ENCODE peak calls at places on chromosomes 7 and 10, in four cellular contexts. U is K562, F is WTC11, B is GM12878. I is an unnamed sample.

GRCh38 chr7:33959676-33960075 is 54.3 kb downstream of the BMPER start:
- DNase-seq in U (no peak), F (no peak), B (no peak), I (no peak)

GRCh38 chr7:139687980-139688632 is 89.7 kb downstream of the HIPK2 start:
- DNase-seq in U (peak), F (no peak), B (no peak), I (no peak)

GRCh38 chr10:21195149-21195731 is 298.1 kb upstream of the NEBL start:
- DNase-seq in U (no peak), F (no peak), B (no peak), I (no peak)

GRCh38 chr10:86698207-86698940 is 30.1 kb downstream of the LDB3 start:
- DNase-seq in U (no peak), F (no peak), B (no peak), I (peak)

GRCh38 chr7:107891619-107892366 is 810 bp downstream of the DLD start:
- DNase-seq in U (peak), F (no peak), B (no peak), I (no peak)

GRCh38 chr10:7260412-7260900 is 150.4 kb downstream of the SFMBT2 start:
- DNase-seq in U (peak), F (peak), B (peak), I (peak)

GRCh38 chr10:34520084-34520483 is 295.0 kb downstream of the PARD3 start:
- DNase-seq in U (no peak), F (no peak), B (no peak), I (peak)

GRCh38 chr10:1744524-1744923 is 7.2 kb upstream of the ADARB2 start:
- DNase-seq in U (no peak), F (no peak), B (no peak), I (no peak)

GRCh38 chr7:157497744-157498541 is 161.1 kb downstream of the DNAJB6 start:
- DNase-seq in U (no peak), F (no peak), B (no peak), I (no peak)

GRCh38 chr10:88293073-88293472 is 290.0 kb downstream of the RNLS start:
- DNase-seq in U (no peak), F (no peak), B (no peak), I (no peak)

GRCh38 chr7:105003275-105003674 is 10.7 kb upstream of the KMT2E start:
- DNase-seq in U (no peak), F (no peak), B (no peak), I (no peak)

GRCh38 chr10:109029870-109030269 is 893.4 kb downstream of the XPNPEP1 start:
- DNase-seq in U (no peak), F (no peak), B (no peak), I (no peak)

GRCh38 chr7:116354546-116355422 is 144.4 kb downstream of the TES start:
- DNase-seq in U (peak), F (no peak), B (no peak), I (peak)

GRCh38 chr7:116357776-116358670 is 141.5 kb upstream of the CAV2 start:
- DNase-seq in U (no peak), F (no peak), B (no peak), I (no peak)

GRCh38 chr7:116356979-116357378 is 142.6 kb upstream of the CAV2 start:
- DNase-seq in U (no peak), F (no peak), B (no peak), I (no peak)

GRCh38 chr7:116355423-116355765 is 144.1 kb upstream of the CAV2 start:
- DNase-seq in U (no peak), F (no peak), B (no peak), I (no peak)

GRCh38 chr7:116356333-116356965 is 143.1 kb upstream of the CAV2 start:
- DNase-seq in U (no peak), F (no peak), B (no peak), I (no peak)
- TF ChIP-seq NR2C2 in U (no peak), F (no peak), B (no peak), I (no peak)

DNA sequence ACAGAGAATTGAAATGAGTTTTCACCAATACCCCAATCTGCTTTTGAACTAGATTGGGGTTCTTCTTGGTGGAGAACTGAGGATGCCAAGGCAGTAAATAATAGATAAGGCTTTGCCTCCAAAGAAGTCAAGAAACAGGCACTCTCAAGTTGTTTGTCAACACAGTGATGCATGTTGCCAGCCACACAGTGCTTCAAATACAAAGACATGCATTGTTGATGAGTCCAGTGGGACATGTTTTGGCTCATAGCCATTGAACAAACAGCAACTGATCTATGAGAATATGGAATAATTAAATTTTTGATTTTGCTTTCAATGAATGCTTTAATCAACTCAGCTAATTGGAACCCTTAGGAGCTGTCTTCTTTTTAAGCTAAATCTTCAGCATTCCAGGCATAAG is 346.4 kb downstream of the THSD7A start:
- DNase-seq in U (no peak), F (no peak), B (no peak), I (no peak)
- TF ChIP-seq NR2C2 in U (no peak), F (no peak), B (no peak), I (no peak)

GRCh38 chr10:124465777-124466488 is 4.3 kb downstream of the LHPP start:
- DNase-seq in U (no peak), F (no peak), B (no peak), I (no peak)
- TF ChIP-seq NR2C2 in U (no peak), F (no peak), B (no peak), I (no peak)

DNA sequence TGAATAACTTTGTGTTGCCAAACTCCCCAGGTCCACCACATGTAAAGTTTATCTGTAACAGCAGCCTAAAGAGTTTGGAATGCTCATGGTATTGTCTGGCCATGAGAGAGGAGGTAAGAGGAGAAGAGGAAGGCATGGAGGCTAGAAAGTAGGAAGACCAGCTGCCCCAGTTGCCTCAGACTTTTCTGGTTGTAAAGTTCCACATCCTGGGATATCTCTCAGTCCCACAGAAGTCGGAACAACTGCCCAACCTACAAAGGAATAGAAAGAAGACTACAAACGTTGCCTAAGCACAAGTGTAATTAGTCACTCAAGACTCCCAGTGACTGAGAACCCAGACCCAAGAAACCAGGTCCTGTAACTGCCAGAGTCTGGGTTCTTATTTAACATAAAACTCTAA is 47.3 kb downstream of the CREB3L2 start:
- DNase-seq in U (no peak), F (no peak), B (no peak), I (no peak)
- TF ChIP-seq NR2C2 in U (no peak), F (no peak), B (no peak), I (no peak)

GRCh38 chr7:126840869-126841268 is 411.9 kb downstream of the GRM8 start:
- DNase-seq in U (no peak), F (no peak), B (no peak), I (no peak)

GRCh38 chr7:126839624-126840023 is 413.1 kb downstream of the GRM8 start:
- DNase-seq in U (no peak), F (no peak), B (no peak), I (no peak)

GRCh38 chr7:126842451-126842850 is 410.3 kb downstream of the GRM8 start:
- DNase-seq in U (no peak), F (no peak), B (no peak), I (no peak)

GRCh38 chr7:126843883-126844282 is 408.9 kb downstream of the GRM8 start:
- DNase-seq in U (no peak), F (no peak), B (no peak), I (no peak)

DNA sequence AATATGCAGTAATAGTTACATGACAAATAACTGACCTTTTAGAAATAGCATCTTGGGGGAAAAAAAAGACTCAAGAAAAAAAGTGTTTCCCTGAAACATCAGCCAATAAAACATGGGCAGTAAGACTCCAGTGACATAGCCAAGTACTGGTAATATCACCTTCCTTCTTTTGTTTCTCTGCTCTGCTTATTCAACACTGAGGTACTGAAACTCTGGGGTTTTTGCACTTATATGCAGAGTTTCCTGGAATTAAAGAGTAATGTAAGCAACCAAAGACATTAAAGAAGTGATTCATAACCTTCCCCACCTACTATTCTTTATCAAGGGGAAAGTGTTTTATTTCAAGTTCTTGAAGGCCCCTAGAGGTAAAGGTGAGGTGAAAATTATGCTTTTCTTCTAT is 414.5 kb downstream of the GRM8 start:
- DNase-seq in U (no peak), F (no peak), B (no peak), I (no peak)
- TF ChIP-seq NR2C2 in U (no peak), F (no peak), B (no peak), I (no peak)

GRCh38 chr10:117345143-117345542 is 30.1 kb downstream of the PDZD8 start:
- DNase-seq in U (no peak), F (no peak), B (no peak), I (no peak)
- TF ChIP-seq NR2C2 in U (no peak), F (no peak), B (no peak), I (no peak)

DNA sequence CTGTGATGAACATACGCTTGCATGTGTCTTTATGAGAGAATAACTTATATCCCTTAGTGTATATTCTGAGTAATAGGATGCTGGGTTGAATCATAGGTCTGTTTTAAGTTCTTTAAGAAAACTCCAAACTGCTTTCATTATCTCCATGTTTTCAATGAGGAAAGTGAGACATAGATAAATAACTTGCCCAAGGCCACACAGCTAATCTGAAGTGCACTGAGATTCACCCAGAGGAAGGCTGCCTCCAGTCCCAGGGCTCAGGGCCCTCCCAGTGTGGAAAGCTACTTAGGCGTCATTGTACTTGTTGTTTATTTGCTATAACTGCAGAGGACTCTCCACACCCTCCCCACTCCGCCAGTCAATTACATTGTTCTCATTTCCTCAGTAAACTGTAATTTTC is 126.7 kb downstream of the INHBA start:
- DNase-seq in U (no peak), F (no peak), B (no peak), I (no peak)
- TF ChIP-seq NR2C2 in U (no peak), F (no peak), B (no peak), I (no peak)

GRCh38 chr10:95517536-95518454 is 43.4 kb downstream of the SORBS1 start:
- DNase-seq in U (peak), F (no peak), B (no peak), I (peak)
- TF ChIP-seq NR2C2 in U (no peak), F (no peak), B (no peak), I (no peak)

I was measured in HepG2.